ENCODE peak calls at places on chromosomes 6 and 20, in nine cellular contexts. I is osteoblast; H is tibial artery; Z is CD8-positive, alpha-beta T cell; R is testis; Y is breast epithelium; L is Peyer's patch; C is RWPE2; M is body of pancreas. J is an unnamed sample.

GRCh38 chr6:11785953-11786579 is 7.5 kb upstream of the ADTRP start:
- DNase-seq in I (peak; percentile 13), R (no peak), M (peak; percentile 53), H (no peak), Y (no peak), Z (no peak), L (peak; percentile 43), C (no peak), J (no peak)

GRCh38 chr20:52410746-52411317 is 219.3 kb upstream of the ZFP64 start:
- DNase-seq in C (no peak), L (no peak), Z (no peak), H (no peak), M (no peak), Y (no peak), R (no peak), I (no peak), J (no peak)

GRCh38 chr6:29647927-29648642 is 8.8 kb upstream of the MOG start:
- DNase-seq in I (peak; percentile 91), C (no peak), H (no peak), Z (no peak), R (no peak), L (no peak), Y (no peak), M (no peak), J (no peak)

GRCh38 chr6:129671442-129672344 is 38.3 kb downstream of the ARHGAP18 start:
- DNase-seq in L (peak; percentile 56), C (no peak), R (no peak), H (no peak), Z (peak; percentile 9), M (no peak), I (no peak), Y (no peak), J (no peak)

GRCh38 chr20:33069706-33070105 is 9.7 kb upstream of the BPIFB4 start:
- DNase-seq in Y (no peak), M (no peak), H (no peak), C (peak; percentile 75), I (no peak), Z (no peak), L (no peak), R (no peak), J (no peak)

GRCh38 chr6:29553268-29554057 is 6.1 kb downstream of the UBD start:
- DNase-seq in R (peak; percentile 55), Z (no peak), M (peak; percentile 71), H (no peak), Y (no peak), I (peak; percentile 89), L (peak; percentile 29), C (no peak), J (no peak)

GRCh38 chr6:54801669-54802068 is 44.9 kb upstream of the FAM83B start:
- DNase-seq in Y (no peak), C (no peak), R (no peak), I (peak; percentile 39), Z (no peak), M (no peak), H (no peak), L (no peak), J (no peak)

GRCh38 chr6:161242779-161243693 is 30.8 kb downstream of the AGPAT4 start:
- DNase-seq in I (peak; percentile 96), L (no peak), M (no peak), Z (peak; percentile 44), C (no peak), R (no peak), Y (no peak), H (no peak), J (peak; percentile 86)

GRCh38 chr20:38723069-38723981 is 961 bp upstream of the SLC32A1 start:
- DNase-seq in C (peak; percentile 85), M (no peak), L (no peak), I (peak; percentile 85), Y (no peak), R (no peak), Z (no peak), H (no peak), J (no peak)

GRCh38 chr6:1498491-1499113 is 109.2 kb downstream of the FOXF2 start:
- DNase-seq in L (no peak), Y (no peak), M (no peak), Z (no peak), I (no peak), H (no peak), C (no peak), R (no peak), J (no peak)

GRCh38 chr6:155461636-155462035 is 6.0 kb upstream of the NOX3 start:
- DNase-seq in R (no peak), C (no peak), H (no peak), Z (no peak), L (no peak), I (no peak), Y (no peak), M (no peak), J (no peak)

GRCh38 chr6:81638366-81638765 is 114.1 kb downstream of the TENT5A start:
- DNase-seq in L (no peak), R (no peak), C (no peak), M (no peak), I (no peak), Z (no peak), H (no peak), Y (no peak), J (no peak)

GRCh38 chr20:49216991-49217578 is 2.1 kb upstream of the DDX27 start:
- DNase-seq in C (peak; percentile 99), I (peak; percentile 87), Y (peak; percentile 96), H (peak; percentile 94), Z (peak; percentile 94), L (peak; percentile 98), R (peak; percentile 97), M (peak; percentile 97), J (peak; percentile 86)
- TF ChIP-seq CTCF in C (peak; percentile 100), I (peak; percentile 94), Y (peak; percentile 88), H (peak; percentile 83), Z (peak; percentile 85), L (peak; percentile 91), R (peak; percentile 92), M (peak; percentile 89), J (peak; percentile 96)

GRCh38 chr6:27327023-27327742 is 15.1 kb upstream of the POM121L2 start:
- DNase-seq in R (no peak), I (no peak), H (no peak), Y (no peak), C (no peak), Z (no peak), M (no peak), L (no peak), J (no peak)
- H3K4me3 ChIP-seq in R (no peak overlapping the region), I (no peak overlapping the region), H (no peak overlapping the region), Y (no peak overlapping the region), C (no peak overlapping the region), Z (no peak overlapping the region), M (no peak overlapping the region), L (no peak overlapping the region), J (no peak overlapping the region)

GRCh38 chr20:24118096-24118780 is 129.7 kb upstream of the GGTLC1 start:
- DNase-seq in L (no peak), R (no peak), I (no peak), Y (no peak), M (no peak), H (no peak), Z (no peak), C (no peak), J (no peak)

GRCh38 chr20:24118781-24119175 is 130.2 kb upstream of the GGTLC1 start:
- DNase-seq in C (no peak), M (no peak), L (no peak), I (no peak), Z (no peak), Y (no peak), R (no peak), H (no peak), J (no peak)

GRCh38 chr20:24116611-24117010 is 128.0 kb upstream of the GGTLC1 start:
- DNase-seq in M (no peak), I (no peak), R (no peak), H (no peak), L (no peak), C (no peak), Y (no peak), Z (no peak), J (no peak)

GRCh38 chr20:24112360-24112759 is 123.8 kb upstream of the GGTLC1 start:
- DNase-seq in Y (no peak), L (no peak), I (no peak), R (no peak), H (no peak), C (no peak), Z (no peak), M (no peak), J (no peak)

DNA sequence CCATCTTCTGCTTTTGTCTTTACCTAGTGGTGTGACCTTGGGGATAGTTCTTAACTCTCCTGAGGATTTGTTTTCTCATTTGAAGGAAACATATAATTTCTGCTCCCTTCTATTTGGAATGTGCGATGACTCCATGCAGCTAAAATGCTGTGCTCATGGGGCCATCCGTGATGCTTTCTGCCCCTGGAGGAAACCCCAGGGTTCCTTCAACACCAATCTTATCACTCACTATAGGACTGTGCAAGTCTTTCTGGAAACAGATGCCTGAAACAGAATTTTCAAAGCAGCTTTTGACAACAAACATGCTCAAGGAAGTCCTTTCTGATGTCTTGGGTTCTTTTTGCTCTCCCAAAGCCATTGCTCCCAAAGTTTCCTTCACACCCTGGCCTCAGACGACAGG is 128.8 kb upstream of the GGTLC1 start:
- DNase-seq in C (no peak), M (no peak), Y (no peak), H (no peak), L (no peak), I (peak; percentile 86), Z (no peak), R (no peak), J (no peak)
- H3K27ac ChIP-seq in C (no peak overlapping the region), M (no peak overlapping the region), Y (no peak overlapping the region), H (no peak overlapping the region), L (no peak overlapping the region), I (no peak overlapping the region), Z (no peak overlapping the region), R (no peak overlapping the region), J (no peak overlapping the region)

GRCh38 chr6:75230484-75231325 is 12.9 kb downstream of the COX7A2 start:
- DNase-seq in L (no peak), Z (no peak), Y (no peak), R (no peak), C (no peak), H (no peak), M (peak; percentile 54), I (peak; percentile 84), J (no peak)
- TF ChIP-seq CTCF in L (peak; percentile 47), Z (no peak), Y (peak; percentile 16), R (peak; percentile 51), C (peak; percentile 87), H (peak; percentile 67), M (peak; percentile 65), I (peak; percentile 88), J (peak; percentile 48)